ENCODE peak calls at places on chromosomes 13 and 19, in four cellular contexts. One of them, this sample, is unnamed.

GRCh38 chr13:35720690-35721554 is 244.4 kb upstream of the MAB21L1 start:
- DNase-seq in heart right ventricle: peak; percentile 56
- DNase-seq in neural progenitor cell: peak; percentile 80
- DNase-seq in AG04450: no peak
- DNase-seq in this sample: no peak

GRCh38 chr19:42121666-42122069 is 10.6 kb downstream of the POU2F2 start:
- DNase-seq in neural progenitor cell: no peak
- DNase-seq in heart right ventricle: peak; percentile 39
- DNase-seq in AG04450: peak; percentile 49
- DNase-seq in this sample: no peak

GRCh38 chr13:37313383-37313782 is 207.9 kb upstream of the CSNK1A1L start:
- DNase-seq in AG04450: peak; percentile 71
- DNase-seq in neural progenitor cell: no peak
- DNase-seq in heart right ventricle: no peak
- DNase-seq in this sample: peak; percentile 92

GRCh38 chr13:27619711-27620376 is 485 bp downstream of the LNX2 start:
- DNase-seq in heart right ventricle: peak; percentile 54
- DNase-seq in neural progenitor cell: no peak
- DNase-seq in AG04450: no peak
- DNase-seq in this sample: no peak

GRCh38 chr19:38233740-38234251 is 9.8 kb upstream of the DPF1 start:
- DNase-seq in AG04450: peak; percentile 27
- DNase-seq in neural progenitor cell: peak; percentile 93
- DNase-seq in heart right ventricle: peak; percentile 87
- DNase-seq in this sample: no peak

GRCh38 chr19:40750035-40750284 is 317 bp downstream of the ACTMAP start:
- DNase-seq in neural progenitor cell: no peak
- DNase-seq in AG04450: no peak
- DNase-seq in heart right ventricle: no peak
- DNase-seq in this sample: no peak

GRCh38 chr13:110643324-110643723 is 28.0 kb downstream of the NAXD start:
- DNase-seq in heart right ventricle: no peak
- DNase-seq in AG04450: no peak
- DNase-seq in neural progenitor cell: no peak
- DNase-seq in this sample: no peak

GRCh38 chr13:34864650-34865049 is 77.4 kb upstream of the NBEA start:
- DNase-seq in neural progenitor cell: no peak
- DNase-seq in AG04450: no peak
- DNase-seq in heart right ventricle: no peak
- DNase-seq in this sample: no peak

GRCh38 chr19:5718579-5719273 is 1.2 kb downstream of the LONP1 start:
- DNase-seq in heart right ventricle: no peak
- DNase-seq in AG04450: peak; percentile 63
- DNase-seq in neural progenitor cell: no peak
- DNase-seq in this sample: peak; percentile 23

GRCh38 chr19:29843180-29844051 is 31.6 kb downstream of the CCNE1 start:
- DNase-seq in AG04450: no peak
- DNase-seq in neural progenitor cell: peak; percentile 66
- DNase-seq in heart right ventricle: peak; percentile 29
- DNase-seq in this sample: no peak

GRCh38 chr13:98397861-98398260 is 179.0 kb downstream of the STK24 start:
- DNase-seq in heart right ventricle: no peak
- DNase-seq in neural progenitor cell: no peak
- DNase-seq in AG04450: no peak
- DNase-seq in this sample: no peak

GRCh38 chr19:5143471-5144411 is 174.8 kb downstream of the KDM4B start:
- DNase-seq in heart right ventricle: peak; percentile 10
- DNase-seq in AG04450: no peak
- DNase-seq in neural progenitor cell: no peak
- DNase-seq in this sample: no peak

GRCh38 chr13:32228330-32229041 is 86.7 kb downstream of the ZAR1L start:
- DNase-seq in heart right ventricle: no peak
- DNase-seq in neural progenitor cell: no peak
- DNase-seq in AG04450: peak; percentile 46
- DNase-seq in this sample: no peak

GRCh38 chr13:97724450-97724849 is 229.0 kb upstream of the IPO5 start:
- DNase-seq in AG04450: no peak
- DNase-seq in heart right ventricle: no peak
- DNase-seq in neural progenitor cell: no peak
- DNase-seq in this sample: no peak

GRCh38 chr19:29547981-29548380 is 22.2 kb downstream of the VSTM2B start:
- DNase-seq in neural progenitor cell: no peak
- DNase-seq in AG04450: no peak
- DNase-seq in heart right ventricle: no peak
- DNase-seq in this sample: no peak

GRCh38 chr19:1533510-1534150 is 9.8 kb downstream of the PLK5 start:
- DNase-seq in heart right ventricle: no peak
- DNase-seq in AG04450: no peak
- DNase-seq in neural progenitor cell: no peak
- DNase-seq in this sample: no peak

GRCh38 chr13:113369189-113369588 is 5.3 kb upstream of the GRTP1 start:
- DNase-seq in neural progenitor cell: no peak
- DNase-seq in AG04450: no peak
- DNase-seq in heart right ventricle: no peak
- DNase-seq in this sample: no peak

GRCh38 chr19:33075519-33075918 is 5.5 kb upstream of the GPATCH1 start:
- DNase-seq in neural progenitor cell: no peak
- DNase-seq in heart right ventricle: no peak
- DNase-seq in AG04450: no peak
- DNase-seq in this sample: no peak

GRCh38 chr13:94952787-94953186 is 240.4 kb upstream of the SOX21 start:
- DNase-seq in AG04450: no peak
- DNase-seq in heart right ventricle: no peak
- DNase-seq in neural progenitor cell: no peak
- DNase-seq in this sample: no peak

GRCh38 chr13:94947965-94948371 is 235.6 kb upstream of the SOX21 start:
- DNase-seq in neural progenitor cell: peak; percentile 92
- DNase-seq in AG04450: no peak
- DNase-seq in heart right ventricle: no peak
- DNase-seq in this sample: peak; percentile 65

GRCh38 chr13:94947392-94947791 is 235.0 kb upstream of the SOX21 start:
- DNase-seq in neural progenitor cell: no peak
- DNase-seq in AG04450: no peak
- DNase-seq in heart right ventricle: no peak
- DNase-seq in this sample: no peak

GRCh38 chr13:94950303-94950702 is 238.0 kb upstream of the SOX21 start:
- DNase-seq in AG04450: no peak
- DNase-seq in neural progenitor cell: peak; percentile 65
- DNase-seq in heart right ventricle: no peak
- DNase-seq in this sample: no peak
- TF ChIP-seq CTCF in AG04450: peak; percentile 27
- TF ChIP-seq CTCF in neural progenitor cell: peak; percentile 60
- TF ChIP-seq CTCF in heart right ventricle: no peak
- TF ChIP-seq CTCF in this sample: peak; percentile 16

DNA sequence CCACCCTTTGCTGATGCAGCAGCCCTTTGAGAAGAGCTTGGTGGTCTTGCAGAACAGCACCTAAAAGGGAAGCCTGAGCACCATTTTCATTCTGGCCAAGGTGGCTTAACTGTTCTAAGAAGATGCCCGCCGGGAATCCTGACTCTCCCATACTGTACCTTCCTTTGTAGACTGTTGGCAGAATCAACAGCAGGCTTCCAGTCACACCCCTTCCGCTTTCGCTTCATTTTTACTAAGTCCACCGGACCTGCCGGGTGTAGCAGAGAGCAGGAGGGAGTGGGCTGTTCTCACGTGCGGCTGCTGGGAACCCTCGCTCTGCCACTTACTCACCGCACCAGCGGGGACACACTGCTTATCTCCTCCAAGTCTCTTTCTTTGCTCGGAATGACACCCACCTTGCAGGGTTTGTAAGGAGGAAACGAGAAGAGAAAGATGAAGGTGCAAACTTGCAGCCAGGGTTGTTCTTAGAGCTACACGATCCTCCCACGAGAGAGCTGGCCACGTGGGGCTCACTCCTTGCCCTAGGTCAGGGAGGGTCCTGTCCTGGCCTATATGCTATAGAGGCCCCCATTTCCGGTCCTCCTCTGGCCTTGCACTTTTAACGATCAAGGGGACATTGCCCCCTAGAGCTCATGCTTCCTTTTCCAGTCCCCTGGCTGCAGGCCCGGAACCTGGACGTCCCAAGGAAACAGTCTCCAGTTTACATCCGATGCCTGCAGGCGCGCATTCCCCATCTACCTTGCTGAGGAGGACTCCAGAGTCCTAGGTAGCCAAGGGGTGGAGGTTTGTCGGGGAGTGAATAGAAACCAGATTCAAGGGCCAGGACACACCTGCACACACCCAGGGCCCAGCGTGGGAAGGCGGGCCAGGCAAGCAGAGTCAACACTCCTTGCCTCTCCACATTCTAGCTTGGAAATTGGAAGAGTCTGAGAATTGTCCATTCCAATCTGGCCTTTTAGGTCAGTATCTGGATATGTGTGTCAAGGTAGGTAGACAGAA is 453.6 kb downstream of the IRS2 start:
- DNase-seq in neural progenitor cell: no peak
- DNase-seq in heart right ventricle: no peak
- DNase-seq in AG04450: no peak
- DNase-seq in this sample: no peak
- TF ChIP-seq CTCF in neural progenitor cell: peak; percentile 17
- TF ChIP-seq CTCF in heart right ventricle: no peak
- TF ChIP-seq CTCF in AG04450: no peak
- TF ChIP-seq CTCF in this sample: no peak

DNA sequence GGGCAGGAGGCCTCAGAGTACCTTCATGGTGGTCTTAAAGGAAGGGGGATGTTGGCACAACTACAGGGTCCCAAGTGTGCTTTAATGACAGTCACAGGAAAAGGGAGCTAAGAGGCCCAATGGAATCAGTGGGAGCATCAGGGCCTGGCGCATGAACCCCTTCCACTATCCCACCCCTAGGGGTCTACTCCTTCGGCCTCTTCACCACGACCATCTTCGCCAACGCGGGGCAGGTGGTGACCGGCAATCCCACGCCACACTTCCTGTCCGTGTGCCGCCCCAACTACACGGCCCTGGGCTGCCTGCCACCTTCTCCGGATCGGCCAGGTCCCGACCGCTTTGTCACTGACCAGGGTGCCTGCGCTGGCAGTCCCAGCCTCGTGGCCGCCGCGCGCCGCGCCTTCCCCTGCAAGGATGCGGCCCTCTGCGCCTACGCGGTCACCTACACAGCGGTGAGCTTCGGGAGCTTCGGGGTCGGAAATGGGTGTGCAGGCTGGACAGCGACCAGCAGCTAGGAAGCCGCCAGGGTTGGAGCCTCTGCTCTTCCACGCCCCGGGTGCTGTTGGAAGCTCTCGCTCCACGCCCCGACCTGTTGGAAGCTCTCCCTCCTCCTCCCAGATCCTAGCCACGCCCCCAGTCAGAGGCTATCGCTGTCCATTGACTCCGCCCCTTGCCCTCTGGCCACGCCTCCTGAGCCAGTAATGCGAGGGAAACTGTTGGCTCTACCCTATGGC is 6.0 kb downstream of the PLPPR2 start:
- DNase-seq in AG04450: no peak
- DNase-seq in heart right ventricle: peak; percentile 52
- DNase-seq in neural progenitor cell: peak; percentile 97
- DNase-seq in this sample: no peak
- TF ChIP-seq CTCF in AG04450: no peak
- TF ChIP-seq CTCF in heart right ventricle: no peak
- TF ChIP-seq CTCF in neural progenitor cell: peak; percentile 33
- TF ChIP-seq CTCF in this sample: no peak

GRCh38 chr13:72567566-72567965 is 159.9 kb downstream of the MZT1 start:
- DNase-seq in heart right ventricle: no peak
- DNase-seq in neural progenitor cell: no peak
- DNase-seq in AG04450: no peak
- DNase-seq in this sample: no peak
- TF ChIP-seq CTCF in heart right ventricle: no peak
- TF ChIP-seq CTCF in neural progenitor cell: peak; percentile 31
- TF ChIP-seq CTCF in AG04450: no peak
- TF ChIP-seq CTCF in this sample: no peak

DNA sequence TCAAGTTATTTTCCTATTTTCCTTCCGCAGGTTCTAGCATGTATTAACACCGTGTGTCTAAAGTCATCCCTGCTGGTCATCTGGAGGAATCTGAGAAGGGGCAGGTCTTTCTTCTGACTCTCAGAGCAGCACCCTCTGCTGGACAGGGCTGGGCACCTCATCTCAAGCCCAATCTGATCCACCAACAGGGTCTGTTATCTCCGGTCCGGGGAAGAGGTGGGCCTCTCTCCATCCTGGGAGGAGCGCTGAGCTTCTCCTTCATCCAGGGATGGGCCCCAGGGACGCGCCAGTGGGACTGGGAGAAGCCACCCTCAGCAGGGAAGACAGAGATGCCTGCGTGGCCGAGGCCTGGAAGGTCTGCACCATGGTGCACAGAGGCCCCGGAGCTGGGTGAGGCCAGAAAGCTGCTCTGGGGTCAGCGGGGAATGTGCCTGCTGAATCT is 26.0 kb upstream of the ZNF331 start:
- DNase-seq in heart right ventricle: peak; percentile 45
- DNase-seq in AG04450: peak; percentile 16
- DNase-seq in neural progenitor cell: peak; percentile 84
- DNase-seq in this sample: no peak
- TF ChIP-seq CTCF in heart right ventricle: peak; percentile 44
- TF ChIP-seq CTCF in AG04450: peak; percentile 69
- TF ChIP-seq CTCF in neural progenitor cell: peak; percentile 86
- TF ChIP-seq CTCF in this sample: peak; percentile 17